ENCODE peak calls at places on chromosomes 12 and 14, in four cellular contexts. P is Calu3, Q is left cardiac atrium, T is progenitor cell of endocrine pancreas. C is an unnamed sample.

GRCh38 chr12:108205864-108206263 is 76.8 kb downstream of the WSCD2 start:
- DNase-seq in P (no peak), Q (no peak), T (no peak), C (no peak)

GRCh38 chr14:94126800-94127199 is 2.6 kb downstream of the IFI27L2 start:
- DNase-seq in P (no peak), Q (no peak), T (no peak), C (no peak)

GRCh38 chr12:11810962-11811361 is 161.5 kb downstream of the ETV6 start:
- DNase-seq in P (no peak), Q (no peak), T (no peak), C (no peak)

GRCh38 chr14:65750906-65751305 is 338.4 kb downstream of the FUT8 start:
- DNase-seq in P (no peak), Q (no peak), T (no peak), C (no peak)

GRCh38 chr12:124919646-124920352 is 5.3 kb upstream of the UBC start:
- DNase-seq in P (peak), Q (peak), T (no peak), C (no peak)

GRCh38 chr14:62001988-62002387 is 239.8 kb downstream of the SNAPC1 start:
- DNase-seq in P (no peak), Q (no peak), T (no peak), C (no peak)

GRCh38 chr12:108850854-108851573 is 6.4 kb downstream of the SSH1 start:
- DNase-seq in P (no peak), Q (peak), T (no peak), C (no peak)

GRCh38 chr12:38954119-38954746 is 48.8 kb upstream of the CPNE8 start:
- DNase-seq in P (no peak), Q (no peak), T (no peak), C (no peak)

GRCh38 chr14:71166434-71166833 is 259.2 kb downstream of the PCNX1 start:
- DNase-seq in P (no peak), Q (no peak), T (no peak), C (peak)

GRCh38 chr14:38481939-38482678 is 226.2 kb upstream of the CLEC14A start:
- DNase-seq in P (no peak), Q (no peak), T (no peak), C (no peak)

GRCh38 chr12:47767197-47767724 is 5.8 kb upstream of the SLC48A1 start:
- DNase-seq in P (peak), Q (no peak), T (no peak), C (no peak)

GRCh38 chr12:67047634-67048033 is 221.5 kb upstream of the CAND1 start:
- DNase-seq in P (no peak), Q (no peak), T (no peak), C (no peak)

GRCh38 chr14:64225156-64225757 is 68.9 kb downstream of the ESR2 start:
- DNase-seq in P (no peak), Q (no peak), T (no peak), C (no peak)

GRCh38 chr12:122793685-122794106 is 19.3 kb downstream of the CCDC62 start:
- DNase-seq in P (peak), Q (no peak), T (no peak), C (no peak)

GRCh38 chr12:57008113-57008687 is 1.9 kb upstream of the ZBTB39 start:
- DNase-seq in P (peak), Q (no peak), T (no peak), C (no peak)

GRCh38 chr12:87127272-87127671 is 871.1 kb upstream of the MGAT4C start:
- DNase-seq in P (no peak), Q (no peak), T (no peak), C (no peak)

GRCh38 chr14:104765517-104765916 is 12.6 kb downstream of the SIVA1 start:
- DNase-seq in P (no peak), Q (no peak), T (no peak), C (no peak)

GRCh38 chr14:95200404-95200803 is 43.1 kb upstream of the DICER1 start:
- DNase-seq in P (no peak), Q (no peak), T (no peak), C (no peak)

GRCh38 chr14:73834258-73834620 is 17.4 kb upstream of the PTGR2 start:
- DNase-seq in P (no peak), Q (no peak), T (no peak), C (no peak)

GRCh38 chr14:50791201-50791600 is 39.8 kb downstream of the NIN start:
- DNase-seq in P (no peak), Q (no peak), T (no peak), C (no peak)

GRCh38 chr14:101460521-101460920 is 100.8 kb upstream of the DIO3 start:
- DNase-seq in P (no peak), Q (no peak), T (no peak), C (no peak)

GRCh38 chr14:35480119-35480769 is 53.7 kb upstream of the INSM2 start:
- DNase-seq in P (no peak), Q (no peak), T (no peak), C (no peak)

GRCh38 chr14:94450722-94451090 is 1.9 kb downstream of the SERPINA11 start:
- DNase-seq in P (no peak), Q (no peak), T (no peak), C (no peak)

GRCh38 chr14:103562135-103562384 is 397 bp downstream of the BAG5 start:
- DNase-seq in P (no peak), Q (peak), T (no peak), C (no peak)

GRCh38 chr14:35215110-35215872 is 76.9 kb upstream of the PSMA6 start:
- DNase-seq in P (no peak), Q (no peak), T (no peak), C (no peak)

GRCh38 chr14:104085032-104085888 is at the start of gene ASPG:
- DNase-seq in P (no peak), Q (peak), T (no peak), C (no peak)

GRCh38 chr14:57725399-57726077 is 140.4 kb downstream of the SLC35F4 start:
- DNase-seq in P (peak), Q (no peak), T (no peak), C (no peak)

GRCh38 chr12:117041798-117042170 is 57.4 kb downstream of the TESC start:
- DNase-seq in P (no peak), Q (no peak), T (no peak), C (no peak)

GRCh38 chr12:76470028-76470939 is 89.3 kb downstream of the OSBPL8 start:
- DNase-seq in P (peak), Q (no peak), T (no peak), C (no peak)

GRCh38 chr12:116492703-116493324 is 66.4 kb upstream of the MAP1LC3B2 start:
- DNase-seq in P (no peak), Q (no peak), T (no peak), C (no peak)

C was measured in iPS DF 6.9.